ENCODE peak calls at places on chromosome 21, in seven cellular contexts. T, Z, G, P, K, B and M are unnamed samples.

GRCh38 chr21:32298658-32299081 is at the start of gene MRAP:
- DNase-seq in T (no peak), Z (peak), B (no peak), P (no peak), K (no peak), G (peak), M (no peak)

GRCh38 chr21:39863111-39863510 is 4.1 kb upstream of the PCP4 start:
- DNase-seq in B (no peak), K (no peak), G (no peak), Z (no peak), P (no peak), T (peak), M (no peak)

GRCh38 chr21:15010645-15011044 is 54.2 kb downstream of the NRIP1 start:
- DNase-seq in Z (peak), P (no peak), G (no peak), K (no peak), B (no peak), T (peak), M (no peak)

GRCh38 chr21:41817877-41818855 is 51.3 kb upstream of the RIPK4 start:
- DNase-seq in T (no peak), K (no peak), P (no peak), G (no peak), B (no peak), Z (no peak), M (no peak)

GRCh38 chr21:43340491-43341348 is 86.2 kb downstream of the SIK1 start:
- DNase-seq in T (peak), P (peak), B (no peak), Z (peak), K (no peak), G (no peak), M (no peak)

GRCh38 chr21:33578214-33578613 is 10.3 kb downstream of the DONSON start:
- DNase-seq in T (peak), Z (peak), P (peak), B (no peak), K (no peak), G (no peak), M (no peak)

GRCh38 chr21:35195232-35195631 is 146.1 kb upstream of the RUNX1 start:
- DNase-seq in K (no peak), B (no peak), Z (no peak), P (no peak), G (no peak), T (peak), M (no peak)

GRCh38 chr21:41410767-41411448 is 15.1 kb upstream of the MX1 start:
- DNase-seq in G (no peak), T (no peak), P (no peak), Z (no peak), B (no peak), K (no peak), M (no peak)